ENCODE peak calls at places on chromosomes 6 and 20, in six cellular contexts. Q is tibial artery, X is hippocampal formation, T is adipocyte, A is Right ventricle myocardium inferior, L is aorta. C is an unnamed sample.

GRCh38 chr20:4864292-4864691 is 137.0 kb downstream of the SLC23A2 start:
- DNase-seq in Q (no peak), X (no peak), T (no peak), L (no peak), A (no peak), C (no peak)

GRCh38 chr6:90397929-90398674 is 101.5 kb upstream of the BACH2 start:
- DNase-seq in Q (no peak), T (no peak), X (no peak), A (no peak), L (no peak), C (no peak)

GRCh38 chr6:7848229-7848628 is 62.4 kb downstream of the TXNDC5 start:
- DNase-seq in X (no peak), T (no peak), A (no peak), Q (no peak), L (no peak), C (no peak)

GRCh38 chr6:34151321-34152041 is 5.6 kb upstream of the GRM4 start:
- DNase-seq in X (no peak), L (peak), T (no peak), Q (peak), A (no peak), C (no peak)

GRCh38 chr6:141677598-141678211 is 455.0 kb upstream of the GJE1 start:
- DNase-seq in X (no peak), L (no peak), T (peak), Q (no peak), A (no peak), C (no peak)

GRCh38 chr6:107539409-107539808 is 49.5 kb downstream of the SOBP start:
- DNase-seq in T (peak), A (no peak), Q (no peak), X (no peak), L (no peak), C (no peak)

GRCh38 chr20:2137552-2138201 is 36.0 kb downstream of the STK35 start:
- DNase-seq in T (peak), A (no peak), X (no peak), Q (no peak), L (no peak), C (no peak)

GRCh38 chr20:9705722-9706476 is 133.0 kb downstream of the PAK5 start:
- DNase-seq in L (no peak), Q (no peak), X (no peak), A (no peak), T (no peak), C (no peak)

GRCh38 chr6:40205004-40205403 is 270.7 kb upstream of the MOCS1 start:
- DNase-seq in X (no peak), Q (no peak), L (no peak), T (no peak), A (no peak), C (no peak)